ENCODE peak calls at places on chromosomes 5 and 9, in seven cellular contexts. X is IMR-90; Z is heart right ventricle; B is thoracic aorta; F is lung; A is CD4-positive, alpha-beta memory T cell; E is BE2C. Y is an unnamed sample.

GRCh38 chr5:14702238-14702839 is 37.8 kb downstream of the OTULIN start:
- DNase-seq in Z (no peak), X (no peak), E (no peak), A (no peak), B (no peak), F (no peak), Y (peak; percentile 63)

GRCh38 chr9:76162751-76163500 is 231.3 kb downstream of the RFK start:
- DNase-seq in X (peak; percentile 75), E (no peak), B (no peak), A (no peak), Z (no peak), F (no peak), Y (no peak)

GRCh38 chr5:154962494-154962893 is 21.6 kb downstream of the MRPL22 start:
- DNase-seq in B (no peak), Z (no peak), F (no peak), A (no peak), E (no peak), X (peak; percentile 47), Y (no peak)

GRCh38 chr9:99299214-99300102 is 77.4 kb downstream of the SEC61B start:
- DNase-seq in A (no peak), E (no peak), F (no peak), Z (no peak), X (peak; percentile 83), B (no peak), Y (no peak)

GRCh38 chr5:174990909-174991308 is 266.5 kb downstream of the MSX2 start:
- DNase-seq in B (peak; percentile 21), E (no peak), X (no peak), Z (peak; percentile 33), A (no peak), F (no peak), Y (no peak)

GRCh38 chr9:136576269-136576626 is 30.4 kb upstream of the NOTCH1 start:
- DNase-seq in A (no peak), B (no peak), F (peak; percentile 52), E (no peak), X (peak; percentile 33), Z (no peak), Y (no peak)

GRCh38 chr9:113511856-113512761 is 48.6 kb downstream of the RGS3 start:
- DNase-seq in B (no peak), F (no peak), X (peak; percentile 73), Z (no peak), E (no peak), A (peak; percentile 58), Y (no peak)

GRCh38 chr9:78892182-78892581 is 595.3 kb downstream of the PSAT1 start:
- DNase-seq in A (no peak), X (no peak), Z (no peak), E (no peak), B (no peak), F (no peak), Y (no peak)

GRCh38 chr5:156326718-156327259 is at the start of gene SGCD:
- DNase-seq in X (peak; percentile 90), F (no peak), Z (peak; percentile 71), E (no peak), B (peak; percentile 14), A (no peak), Y (peak; percentile 43)

GRCh38 chr9:36974731-36975130 is 59.3 kb downstream of the PAX5 start:
- DNase-seq in B (no peak), A (no peak), E (no peak), Z (no peak), F (no peak), X (no peak), Y (no peak)

DNA sequence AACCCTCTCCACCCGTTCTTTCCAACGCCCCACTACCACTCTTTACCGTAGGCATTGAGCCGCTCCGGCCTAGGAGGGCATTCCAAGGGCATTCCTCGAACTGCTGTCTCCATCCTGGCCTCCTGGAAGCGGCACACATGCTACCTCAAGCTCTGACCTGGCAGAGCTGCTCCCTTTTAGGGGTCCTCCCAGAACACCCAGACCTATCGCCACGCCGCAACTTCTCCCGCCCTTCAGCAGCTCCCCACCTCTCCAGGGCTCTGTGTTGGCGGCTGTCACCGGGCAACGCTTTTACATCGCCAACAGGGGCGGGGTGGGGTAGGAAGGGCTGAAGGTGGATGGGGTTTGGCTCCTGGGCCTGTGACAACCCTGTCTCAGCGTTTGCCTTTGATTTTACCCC is 4.6 kb upstream of the MYORG start:
- DNase-seq in B (no peak), X (no peak), A (peak; percentile 16), Z (peak; percentile 39), E (no peak), F (no peak), Y (no peak)
- H3K4me3 ChIP-seq in B (peak overlapping the region; percentile 71), X (peak overlapping the region; percentile 58), A (peak overlapping the region; percentile 64), Z (peak overlapping the region; percentile 66), E (no peak overlapping the region), F (peak overlapping the region; percentile 43), Y (no peak overlapping the region)

GRCh38 chr9:38254756-38255155 is 137.7 kb upstream of the ALDH1B1 start:
- DNase-seq in B (no peak), F (no peak), Z (no peak), E (no peak), X (no peak), A (no peak), Y (peak; percentile 65)

GRCh38 chr9:38255599-38255998 is 136.9 kb upstream of the ALDH1B1 start:
- DNase-seq in A (no peak), X (no peak), Z (no peak), E (no peak), F (no peak), B (no peak), Y (no peak)

GRCh38 chr9:38257626-38258215 is 134.8 kb upstream of the ALDH1B1 start:
- DNase-seq in A (no peak), E (no peak), Z (no peak), F (no peak), B (no peak), X (no peak), Y (peak; percentile 77)

GRCh38 chr9:38254151-38254550 is 138.4 kb upstream of the ALDH1B1 start:
- DNase-seq in Z (no peak), A (no peak), X (no peak), E (no peak), B (no peak), F (no peak), Y (no peak)

DNA sequence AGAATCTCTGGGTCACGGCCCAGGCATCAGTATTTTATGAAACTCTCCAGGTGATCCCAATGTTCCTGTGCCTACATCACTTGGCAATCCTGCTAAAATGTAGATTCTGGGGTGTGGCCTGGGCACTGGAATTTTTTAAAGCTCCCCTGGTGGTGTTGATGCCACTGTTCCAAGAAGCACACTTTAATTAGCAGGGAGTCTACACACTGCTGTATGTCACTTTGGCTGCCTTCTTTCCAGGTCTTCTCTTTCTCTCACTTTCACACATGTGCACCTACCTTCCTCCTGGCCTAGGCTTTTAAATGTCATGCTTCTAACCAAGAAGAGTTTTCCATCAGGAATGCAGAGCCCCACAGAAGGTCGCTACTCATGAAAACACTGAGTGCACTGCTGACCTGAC is 136.0 kb upstream of the ALDH1B1 start:
- DNase-seq in X (no peak), E (no peak), B (no peak), F (no peak), Z (no peak), A (no peak), Y (no peak)
- H3K4me3 ChIP-seq in X (no peak overlapping the region), E (no peak overlapping the region), B (no peak overlapping the region), F (no peak overlapping the region), Z (no peak overlapping the region), A (no peak overlapping the region), Y (no peak overlapping the region)

GRCh38 chr5:93249651-93250289 is 331.2 kb downstream of the NR2F1-AS1 start:
- DNase-seq in B (no peak), E (peak; percentile 37), A (no peak), Z (no peak), X (peak; percentile 47), F (no peak), Y (no peak)
- H3K4me3 ChIP-seq in B (peak overlapping the region; percentile 57), E (peak overlapping the region; percentile 43), A (no peak overlapping the region), Z (peak overlapping the region; percentile 24), X (peak overlapping the region; percentile 41), F (no peak overlapping the region), Y (no peak overlapping the region)

GRCh38 chr9:97462914-97463313 is 38.6 kb upstream of the TMOD1 start:
- DNase-seq in B (no peak), Z (no peak), F (no peak), E (no peak), X (no peak), A (no peak), Y (no peak)

DNA sequence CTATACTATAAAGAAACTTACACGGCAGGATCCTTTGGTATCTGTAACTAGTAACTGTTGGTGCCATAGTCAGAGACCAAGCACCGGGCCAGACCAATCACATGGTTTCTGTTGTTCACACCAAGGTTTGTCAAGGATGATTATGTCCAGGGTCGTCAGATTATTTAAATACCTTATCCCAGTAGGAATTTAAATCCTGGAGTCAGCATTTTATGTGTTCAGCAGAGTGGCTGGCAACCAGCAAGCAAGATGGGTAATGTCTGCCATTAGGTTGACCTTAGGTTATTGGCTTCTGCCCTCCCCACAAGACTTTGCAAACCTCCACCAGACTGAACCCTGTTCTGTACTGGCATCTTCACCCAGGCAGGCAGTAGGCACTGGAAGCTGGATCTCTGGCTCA is 39.3 kb upstream of the TMOD1 start:
- DNase-seq in A (no peak), X (no peak), Z (no peak), E (no peak), B (no peak), F (no peak), Y (no peak)
- H3K4me3 ChIP-seq in A (no peak overlapping the region), X (no peak overlapping the region), Z (no peak overlapping the region), E (no peak overlapping the region), B (no peak overlapping the region), F (no peak overlapping the region), Y (no peak overlapping the region)

GRCh38 chr5:10566556-10567068 is 2.7 kb downstream of the ANKRD33B start:
- DNase-seq in A (no peak), F (no peak), X (no peak), B (no peak), Z (no peak), E (no peak), Y (peak; percentile 73)
- H3K4me3 ChIP-seq in A (no peak overlapping the region), F (no peak overlapping the region), X (peak overlapping the region; percentile 99), B (peak overlapping the region; percentile 89), Z (peak overlapping the region; percentile 79), E (no peak overlapping the region), Y (no peak overlapping the region)

GRCh38 chr5:55331321-55331720 is 23.5 kb downstream of the MTREX start:
- DNase-seq in F (no peak), Z (no peak), E (no peak), B (no peak), A (no peak), X (no peak), Y (no peak)
- H3K4me3 ChIP-seq in F (no peak overlapping the region), Z (no peak overlapping the region), E (no peak overlapping the region), B (no peak overlapping the region), A (no peak overlapping the region), X (no peak overlapping the region), Y (no peak overlapping the region)